ENCODE peak calls at places on chromosome 18, in ten cellular contexts. M, U, R, T, B, A, D, X, C and Z are unnamed samples. For H3K36me3, the result is how much of the 10 kb centered on the place peaks cover.

GRCh38 chr18:8933714-8934284 is 168.7 kb upstream of the NDUFV2 start:
- DNase-seq in B (peak), M (no peak), R (no peak), U (no peak), A (no peak), T (peak), C (no peak), D (no peak), X (no peak), Z (no peak)

GRCh38 chr18:27382477-27383216 is 197.5 kb upstream of the CHST9 start:
- DNase-seq in M (no peak), C (no peak), X (no peak), R (no peak), T (no peak), U (no peak), D (no peak), A (no peak), B (no peak), Z (no peak)

GRCh38 chr18:32289480-32290075 is 99.7 kb downstream of the MEP1B start:
- DNase-seq in X (peak), M (no peak), D (peak), U (no peak), R (no peak), C (peak), T (peak), B (peak), A (peak), Z (peak)

GRCh38 chr18:39453882-39454281 is 1888.3 kb upstream of the CELF4 start:
- DNase-seq in B (peak), R (no peak), A (peak), D (peak), T (no peak), M (no peak), C (no peak), U (no peak), X (peak), Z (no peak)

GRCh38 chr18:55529581-55529980 is 58.4 kb downstream of the TCF4 start:
- DNase-seq in T (no peak), R (no peak), C (no peak), U (no peak), X (no peak), D (no peak), M (no peak), A (no peak), B (no peak), Z (no peak)

GRCh38 chr18:38930881-38931753 is 1365.5 kb upstream of the CELF4 start:
- DNase-seq in T (no peak), A (no peak), U (no peak), D (peak), B (no peak), R (no peak), C (no peak), M (no peak), X (no peak), Z (no peak)

GRCh38 chr18:13446024-13446423 is 227.5 kb downstream of the LDLRAD4 start:
- DNase-seq in D (no peak), T (no peak), M (no peak), C (no peak), R (no peak), X (no peak), A (no peak), U (no peak), B (no peak), Z (no peak)

GRCh38 chr18:37252854-37253396 is 312.7 kb downstream of the CELF4 start:
- DNase-seq in D (peak), X (peak), M (no peak), A (no peak), U (no peak), T (peak), R (no peak), B (no peak), C (no peak), Z (no peak)

GRCh38 chr18:58823385-58823784 is 41.3 kb upstream of the ZNF532 start:
- DNase-seq in C (no peak), A (no peak), B (no peak), R (no peak), M (no peak), T (no peak), U (no peak), D (no peak), X (no peak), Z (no peak)

DNA sequence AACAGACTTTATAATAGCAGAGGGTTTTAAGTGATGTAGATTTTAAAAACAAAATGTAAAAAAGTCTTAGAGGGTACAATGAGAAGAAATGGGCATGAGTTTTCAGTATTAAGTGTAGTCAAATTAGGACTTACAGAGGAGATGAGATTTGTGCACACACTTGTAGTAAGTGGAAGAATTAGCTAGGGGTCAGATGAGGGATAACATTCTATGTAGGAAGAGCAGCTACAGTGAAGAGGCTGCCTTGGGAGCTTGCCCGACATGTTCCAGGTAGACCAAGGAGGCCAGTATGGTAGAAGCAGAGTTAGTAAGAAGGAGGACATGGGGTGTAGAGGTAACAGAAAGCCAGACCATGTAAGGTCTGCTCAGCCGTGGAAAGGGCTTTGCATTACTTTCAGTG is 189.2 kb upstream of the DSEL start:
- DNase-seq in X (no peak), C (no peak), R (no peak), A (no peak), D (peak), T (no peak), U (no peak), M (no peak), B (no peak), Z (no peak)
- TF ChIP-seq CTCF in X (no peak), C (no peak), R (no peak), A (no peak), D (peak), T (peak), U (no peak), M (no peak), B (no peak), Z (no peak)

DNA sequence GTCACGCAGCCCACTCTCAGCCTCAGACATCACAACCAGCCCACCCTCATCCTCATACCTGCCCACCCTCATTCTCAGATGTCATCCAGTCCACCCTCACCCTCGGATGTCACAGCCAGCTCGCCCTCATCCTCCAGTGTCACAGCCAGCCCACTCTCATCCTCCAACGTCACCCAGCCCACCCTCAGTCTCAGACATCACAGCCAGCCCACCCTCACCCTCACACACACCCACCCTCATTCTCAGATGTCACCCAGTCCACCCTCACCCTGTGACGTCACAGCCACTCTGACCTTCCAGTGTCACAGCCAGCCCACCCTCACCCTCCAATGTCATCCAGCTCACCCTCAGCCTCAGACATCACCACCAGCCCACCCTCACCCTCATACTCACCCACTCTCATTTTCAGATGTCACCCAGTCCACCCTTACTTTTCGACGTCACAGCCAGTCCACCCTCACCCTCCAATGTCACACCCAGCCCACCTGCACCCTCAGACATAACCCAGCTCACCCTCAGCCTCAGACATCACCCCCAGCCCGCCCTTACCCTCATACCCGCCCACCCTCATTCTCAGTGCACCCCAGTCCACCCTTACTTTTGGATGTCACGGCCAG is 100.3 kb downstream of the LOXHD1 start:
- DNase-seq in M (no peak), U (no peak), B (no peak), C (no peak), R (no peak), X (no peak), D (no peak), T (no peak), A (no peak), Z (no peak)
- H3K36me3 ChIP-seq in M (under half), U (under half), B (under half), C (under half), R (under half), X (under half), D (under half), T (under half), A (under half), Z (under half)

GRCh38 chr18:12278765-12279682 is 24.9 kb downstream of the CIDEA start:
- DNase-seq in T (peak), X (peak), B (peak), D (peak), A (peak), M (peak), U (no peak), R (peak), C (peak), Z (peak)
- TF ChIP-seq CTCF in T (no peak), X (no peak), B (peak), D (peak), A (no peak), M (no peak), U (no peak), R (peak), C (no peak), Z (no peak)

GRCh38 chr18:2792395-2792794 is 54.4 kb upstream of the EMILIN2 start:
- DNase-seq in R (no peak), D (no peak), M (no peak), U (no peak), X (no peak), B (no peak), A (no peak), C (no peak), T (peak), Z (no peak)

DNA sequence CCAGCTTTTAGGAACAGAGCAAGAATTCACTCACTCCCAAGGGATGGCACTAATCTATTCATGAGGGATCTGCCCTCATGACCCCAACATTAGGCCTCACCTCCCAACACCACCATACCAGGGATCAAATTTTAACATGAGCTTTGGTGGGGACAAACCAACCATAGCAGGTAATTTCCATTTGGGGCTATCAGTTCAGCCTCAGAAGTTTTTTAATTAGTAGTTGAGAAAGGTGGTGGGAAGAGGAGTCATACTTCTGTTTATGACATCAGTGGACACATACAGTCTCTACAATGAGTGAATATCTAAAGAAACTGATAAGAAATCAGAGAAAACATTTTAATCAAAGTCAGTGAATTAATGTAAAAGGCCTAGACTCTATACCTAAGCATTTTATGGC is 59.6 kb upstream of the EMILIN2 start:
- DNase-seq in U (no peak), R (no peak), C (no peak), A (no peak), M (no peak), T (no peak), D (no peak), B (no peak), X (no peak), Z (no peak)
- H3K36me3 ChIP-seq in U (under half), R (under half), C (under half), A (half or more), M (under half), T (under half), D (half or more), B (under half), X (under half), Z (under half)

DNA sequence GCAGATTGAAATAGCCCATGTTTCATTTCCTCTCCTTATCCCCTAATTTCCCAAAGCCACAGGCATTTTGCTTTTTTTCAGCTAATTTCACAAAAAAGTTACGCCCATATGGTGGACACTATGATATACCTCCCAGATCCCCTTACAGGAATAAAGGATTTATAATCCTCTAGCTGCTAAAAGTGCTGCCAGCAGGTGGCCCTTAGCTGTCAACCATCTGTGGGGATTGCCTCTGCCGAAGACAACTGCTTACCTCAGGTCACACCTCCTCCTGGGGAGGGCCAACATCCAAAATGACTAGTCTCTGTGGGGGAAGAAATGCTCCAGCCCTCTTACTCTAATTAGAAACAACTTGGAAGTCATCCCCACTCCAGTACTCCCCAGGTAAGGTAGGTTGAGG is 61.0 kb upstream of the EPB41L3 start:
- DNase-seq in X (no peak), R (no peak), B (no peak), M (no peak), T (no peak), A (no peak), C (no peak), U (no peak), D (peak), Z (no peak)
- TF ChIP-seq CTCF in X (no peak), R (no peak), B (no peak), M (no peak), T (no peak), A (no peak), C (no peak), U (no peak), D (peak), Z (peak)

GRCh38 chr18:46079336-46079735 is 7.3 kb upstream of the PSTPIP2 start:
- DNase-seq in C (no peak), T (no peak), R (no peak), X (no peak), U (no peak), A (no peak), D (no peak), M (no peak), B (no peak), Z (no peak)
- H3K36me3 ChIP-seq in C (under half), T (half or more), R (under half), X (under half), U (under half), A (half or more), D (half or more), M (under half), B (under half), Z (under half)

GRCh38 chr18:47175895-47176575 is at the start of gene IER3IP1:
- DNase-seq in U (peak), D (peak), C (peak), R (peak), B (peak), X (peak), T (peak), A (peak), M (peak), Z (peak)
- TF ChIP-seq CTCF in U (no peak), D (peak), C (no peak), R (peak), B (no peak), X (no peak), T (no peak), A (peak), M (no peak), Z (no peak)

GRCh38 chr18:74689251-74689650 is 91.6 kb downstream of the ZNF407 start:
- DNase-seq in R (no peak), D (no peak), C (no peak), B (peak), X (no peak), U (no peak), T (peak), A (no peak), M (no peak), Z (no peak)
- H3K36me3 ChIP-seq in R (under half), D (under half), C (under half), B (under half), X (under half), U (under half), T (under half), A (under half), M (under half), Z (under half)